ENCODE peak calls at places on chromosomes 6 and 20, in four cellular contexts. R is fibroblast of the conjunctiva, F is astrocyte of the spinal cord, C is T-helper 22 cell. H is an unnamed sample.

GRCh38 chr20:23024701-23025100 is 10.4 kb upstream of the SSTR4 start:
- DNase-seq in C (no peak), R (no peak), F (no peak), H (no peak)

GRCh38 chr6:3748208-3748701 is 3.3 kb downstream of the PXDC1 start:
- DNase-seq in C (no peak), R (peak; percentile 85), F (peak; percentile 77), H (peak; percentile 60)

GRCh38 chr6:2940851-2941250 is 30.5 kb downstream of the SERPINB6 start:
- DNase-seq in R (no peak), F (no peak), C (no peak), H (no peak)

GRCh38 chr6:52929321-52930164 is 20.0 kb upstream of the GSTA3 start:
- DNase-seq in C (no peak), F (peak; percentile 84), R (peak; percentile 72), H (peak; percentile 78)

GRCh38 chr20:62684986-62685385 is 23.6 kb upstream of the NTSR1 start:
- DNase-seq in F (no peak), R (no peak), C (no peak), H (no peak)

GRCh38 chr6:43948527-43949450 is 178.5 kb downstream of the MRPL14 start:
- DNase-seq in C (no peak), F (peak; percentile 78), R (no peak), H (peak; percentile 38)

GRCh38 chr20:63520594-63520938 is at the start of gene PPDPF:
- DNase-seq in C (peak; percentile 71), F (peak; percentile 78), R (peak; percentile 52), H (no peak)

GRCh38 chr6:7146079-7146828 is 38.5 kb downstream of the RREB1 start:
- DNase-seq in F (peak; percentile 69), C (no peak), R (peak; percentile 31), H (no peak)

GRCh38 chr20:45506927-45507820 is 8.2 kb downstream of the SPINT3 start:
- DNase-seq in C (no peak), F (no peak), R (no peak), H (no peak)

GRCh38 chr6:107817784-107818183 is 6.3 kb downstream of the SCML4 start:
- DNase-seq in F (no peak), C (no peak), R (no peak), H (no peak)

GRCh38 chr20:58571341-58571941 is 56.2 kb upstream of the APCDD1L start:
- DNase-seq in F (no peak), C (no peak), R (no peak), H (no peak)

GRCh38 chr6:628772-629171 is 28.1 kb downstream of the HUS1B start:
- DNase-seq in R (no peak), C (no peak), F (no peak), H (no peak)

GRCh38 chr6:89966250-89966588 is 72.0 kb downstream of the GJA10 start:
- DNase-seq in R (peak; percentile 14), C (no peak), F (no peak), H (no peak)

GRCh38 chr6:127119361-127120108 is 1.1 kb downstream of the RSPO3 start:
- DNase-seq in F (no peak), R (no peak), C (no peak), H (no peak)

GRCh38 chr6:51995214-51995735 is 92.1 kb downstream of the PKHD1 start:
- DNase-seq in R (no peak), F (no peak), C (no peak), H (no peak)

GRCh38 chr6:63351995-63352586 is 32.3 kb upstream of the LGSN start:
- DNase-seq in C (no peak), F (peak; percentile 46), R (peak; percentile 68), H (peak; percentile 46)

GRCh38 chr6:1700283-1700967 is 90.7 kb downstream of the FOXC1 start:
- DNase-seq in F (no peak), R (no peak), C (no peak), H (no peak)

GRCh38 chr6:30494275-30494990 is 5.1 kb downstream of the HLA-E start:
- DNase-seq in R (no peak), C (no peak), F (no peak), H (no peak)

GRCh38 chr6:74041420-74041819 is 345.4 kb downstream of the CD109 start:
- DNase-seq in F (no peak), C (no peak), R (no peak), H (no peak)

GRCh38 chr20:4811661-4812181 is 90.0 kb downstream of the PRND start:
- DNase-seq in R (no peak), C (peak; percentile 69), F (no peak), H (no peak)

GRCh38 chr6:36753671-36754485 is 56.3 kb downstream of the RAB44 start:
- DNase-seq in R (no peak), F (no peak), C (no peak), H (no peak)

GRCh38 chr20:21971436-21971835 is 266.0 kb downstream of the PAX1 start:
- DNase-seq in F (no peak), R (no peak), C (no peak), H (no peak)

GRCh38 chr6:84536914-84537638 is 227.3 kb downstream of the TBX18 start:
- DNase-seq in R (no peak), F (no peak), C (no peak), H (no peak)

GRCh38 chr6:108222504-108222903 is 38.3 kb downstream of the SNX3 start:
- DNase-seq in C (no peak), F (peak; percentile 43), R (no peak), H (no peak)

GRCh38 chr20:35849726-35850125 is 77.9 kb downstream of the PHF20 start:
- DNase-seq in C (no peak), F (no peak), R (no peak), H (no peak)

GRCh38 chr20:62026564-62026856 is 39.2 kb downstream of the TAF4 start:
- DNase-seq in C (no peak), R (no peak), F (no peak), H (no peak)

GRCh38 chr20:48489046-48489463 is 338.7 kb downstream of the PREX1 start:
- DNase-seq in F (no peak), R (no peak), C (no peak), H (no peak)

GRCh38 chr6:24140572-24140971 is 14.6 kb downstream of the NRSN1 start:
- DNase-seq in F (no peak), C (no peak), R (no peak), H (no peak)

GRCh38 chr6:83615025-83615999 is 93.6 kb downstream of the SNAP91 start:
- DNase-seq in R (peak; percentile 12), F (peak; percentile 46), C (no peak), H (peak; percentile 5)

GRCh38 chr6:157980288-157981131 is 1.2 kb upstream of the SYNJ2 start:
- DNase-seq in R (no peak), F (no peak), C (no peak), H (no peak)

GRCh38 chr6:26129656-26130055 is 42.4 kb downstream of the HFE start:
- DNase-seq in R (no peak), C (no peak), F (no peak), H (no peak)

GRCh38 chr6:159125977-159126376 is 43.2 kb upstream of the FNDC1 start:
- DNase-seq in R (no peak), C (no peak), F (no peak), H (no peak)

GRCh38 chr20:2032168-2032567 is 38.3 kb upstream of the PDYN start:
- DNase-seq in C (no peak), R (no peak), F (no peak), H (no peak)

GRCh38 chr6:139647001-139647400 is 272.6 kb upstream of the CITED2 start:
- DNase-seq in F (no peak), C (no peak), R (peak; percentile 2), H (peak; percentile 13)

GRCh38 chr6:490251-491037 is 98.9 kb downstream of the IRF4 start:
- DNase-seq in R (no peak), F (no peak), C (no peak), H (no peak)

GRCh38 chr6:118982256-118982911 is 47.4 kb upstream of the MCM9 start:
- DNase-seq in R (no peak), F (no peak), C (no peak), H (no peak)

GRCh38 chr20:2386516-2387179 is 5.9 kb downstream of the TGM6 start:
- DNase-seq in R (no peak), F (peak; percentile 29), C (no peak), H (no peak)

H was measured in AG09309.